ENCODE peak calls at places on chromosomes 6 and 20, in eight cellular contexts. I is IMR-90, W is germinal center, Q is nucleus accumbens, A is colonic mucosa, P is kidney glomerular epithelial cell, G is HFFc6, K is WERI-Rb-1. X is an unnamed sample.

GRCh38 chr20:51569815-51570741 is 27.6 kb upstream of the NFATC2 start:
- DNase-seq in I (no peak), W (no peak), Q (no peak), A (no peak), P (no peak), G (no peak), K (no peak), X (peak; percentile 63)

GRCh38 chr6:150567823-150568383 is 31.8 kb upstream of the PLEKHG1 start:
- DNase-seq in I (no peak), W (no peak), Q (no peak), A (no peak), P (no peak), G (no peak), K (no peak), X (peak; percentile 11)

GRCh38 chr6:151399679-151400078 is 8.3 kb upstream of the ZBTB2 start:
- DNase-seq in I (no peak), W (no peak), Q (no peak), A (no peak), P (no peak), G (no peak), K (no peak), X (no peak)

GRCh38 chr20:47574616-47575401 is 73.1 kb downstream of the NCOA3 start:
- DNase-seq in I (peak; percentile 49), W (peak; percentile 45), Q (no peak), A (no peak), P (no peak), G (no peak), K (no peak), X (peak; percentile 54)

GRCh38 chr6:122758927-122759334 is 20.6 kb upstream of the FABP7 start:
- DNase-seq in I (no peak), W (no peak), Q (no peak), A (no peak), P (no peak), G (no peak), K (no peak), X (no peak)

GRCh38 chr20:37516697-37517370 is 4.2 kb upstream of the NNAT start:
- DNase-seq in I (peak; percentile 93), W (no peak), Q (no peak), A (no peak), P (no peak), G (no peak), K (peak; percentile 82), X (peak; percentile 76)

GRCh38 chr20:19875746-19876145 is 117.7 kb downstream of the RIN2 start:
- DNase-seq in I (no peak), W (no peak), Q (no peak), A (no peak), P (no peak), G (no peak), K (no peak), X (no peak)

GRCh38 chr20:1833728-1834726 is 61.2 kb upstream of the SIRPA start:
- DNase-seq in I (no peak), W (no peak), Q (no peak), A (no peak), P (no peak), G (no peak), K (peak; percentile 48), X (no peak)

GRCh38 chr20:24837721-24838456 is 111.2 kb upstream of the CST7 start:
- DNase-seq in I (peak; percentile 50), W (no peak), Q (no peak), A (no peak), P (no peak), G (peak; percentile 13), K (no peak), X (peak; percentile 27)

GRCh38 chr6:49468042-49468441 is 4.9 kb downstream of the CENPQ start:
- DNase-seq in I (no peak), W (no peak), Q (no peak), A (no peak), P (no peak), G (no peak), K (no peak), X (no peak)

GRCh38 chr20:47358672-47359532 is 2.4 kb upstream of the ZMYND8 start:
- DNase-seq in I (peak; percentile 90), W (no peak), Q (peak; percentile 71), A (peak; percentile 94), P (peak; percentile 85), G (peak; percentile 89), K (peak; percentile 88), X (peak; percentile 97)

GRCh38 chr20:63652192-63652980 is 838 bp downstream of the STMN3 start:
- DNase-seq in I (no peak), W (no peak), Q (no peak), A (no peak), P (no peak), G (no peak), K (peak; percentile 84), X (no peak)

GRCh38 chr20:62642666-62643520 is 590 bp downstream of the SLCO4A1 start:
- DNase-seq in I (peak; percentile 4), W (peak; percentile 60), Q (no peak), A (peak; percentile 63), P (no peak), G (no peak), K (peak; percentile 59), X (peak; percentile 54)

GRCh38 chr20:32364554-32365208 is 6.5 kb downstream of the ASXL1 start:
- DNase-seq in I (no peak), W (no peak), Q (no peak), A (no peak), P (no peak), G (no peak), K (no peak), X (no peak)

GRCh38 chr6:137089305-137089704 is 44.5 kb upstream of the IL20RA start:
- DNase-seq in I (no peak), W (no peak), Q (no peak), A (peak; percentile 52), P (peak; percentile 10), G (no peak), K (no peak), X (no peak)

GRCh38 chr6:44133003-44133931 is 5.9 kb downstream of the TMEM63B start:
- DNase-seq in I (peak; percentile 39), W (no peak), Q (peak; percentile 9), A (peak; percentile 81), P (no peak), G (peak; percentile 69), K (peak; percentile 86), X (peak; percentile 53)

GRCh38 chr6:38997128-38997761 is 51.3 kb upstream of the GLP1R start:
- DNase-seq in I (peak; percentile 12), W (peak; percentile 19), Q (no peak), A (no peak), P (no peak), G (no peak), K (peak; percentile 86), X (peak; percentile 34)

GRCh38 chr6:62345446-62345845 is 59.4 kb upstream of the KHDRBS2 start:
- DNase-seq in I (no peak), W (no peak), Q (no peak), A (no peak), P (no peak), G (no peak), K (no peak), X (no peak)

GRCh38 chr6:156010-156409 is 136.3 kb upstream of the DUSP22 start:
- DNase-seq in I (no peak), W (no peak), Q (no peak), A (no peak), P (no peak), G (no peak), K (no peak), X (no peak)

GRCh38 chr20:54938707-54939106 is 463.3 kb downstream of the DOK5 start:
- DNase-seq in I (no peak), W (no peak), Q (no peak), A (no peak), P (no peak), G (no peak), K (no peak), X (no peak)

GRCh38 chr6:132132911-132133639 is 181.9 kb upstream of the CCN2 start:
- DNase-seq in I (peak; percentile 85), W (peak; percentile 25), Q (peak; percentile 10), A (no peak), P (peak; percentile 48), G (peak; percentile 70), K (no peak), X (peak; percentile 85)

GRCh38 chr20:63536997-63537524 is at the start of gene PTK6:
- DNase-seq in I (no peak), W (peak; percentile 73), Q (no peak), A (peak; percentile 88), P (no peak), G (no peak), K (no peak), X (no peak)

GRCh38 chr20:17645010-17645409 is 37.0 kb downstream of the RRBP1 start:
- DNase-seq in I (no peak), W (no peak), Q (no peak), A (no peak), P (no peak), G (no peak), K (no peak), X (no peak)

GRCh38 chr20:50191065-50191565 is 485 bp downstream of the CEBPB start:
- DNase-seq in I (no peak), W (peak; percentile 39), Q (no peak), A (peak; percentile 84), P (peak; percentile 54), G (peak; percentile 44), K (no peak), X (peak; percentile 85)

GRCh38 chr6:21438986-21439352 is 154.6 kb upstream of the SOX4 start:
- DNase-seq in I (no peak), W (peak; percentile 22), Q (no peak), A (no peak), P (no peak), G (no peak), K (no peak), X (peak; percentile 40)

GRCh38 chr20:64101731-64102621 is 5.4 kb downstream of the NPBWR2 start:
- DNase-seq in I (no peak), W (peak; percentile 81), Q (no peak), A (no peak), P (no peak), G (no peak), K (peak; percentile 53), X (no peak)

GRCh38 chr6:127768223-127768622 is 132.6 kb downstream of the THEMIS start:
- DNase-seq in I (no peak), W (no peak), Q (no peak), A (no peak), P (no peak), G (no peak), K (no peak), X (no peak)

GRCh38 chr6:84274856-84275255 is 47.4 kb upstream of the CEP162 start:
- DNase-seq in I (no peak), W (no peak), Q (no peak), A (no peak), P (no peak), G (no peak), K (no peak), X (no peak)

GRCh38 chr20:24389686-24390085 is 79.7 kb upstream of the SYNDIG1 start:
- DNase-seq in I (no peak), W (no peak), Q (peak; percentile 35), A (no peak), P (no peak), G (no peak), K (no peak), X (no peak)

X was measured in iris pigment epithelial cell.